ENCODE peak calls at places on chromosome 17, in six cellular contexts. B is PC-3, S is HCT116, L is heart left ventricle, E is AG10803, D is prostate gland. O is an unnamed sample.

GRCh38 chr17:44602970-44603369 is 45.7 kb downstream of the FZD2 start:
- DNase-seq in D (no peak), L (no peak), S (no peak), E (no peak), B (no peak), O (no peak)

GRCh38 chr17:76384987-76385891 is 830 bp downstream of the SPHK1 start:
- DNase-seq in E (peak), B (peak), L (peak), S (no peak), D (no peak), O (peak)

GRCh38 chr17:81834831-81835267 is at the start of gene PPP1R27:
- DNase-seq in L (no peak), B (no peak), E (no peak), S (no peak), D (no peak), O (no peak)

GRCh38 chr17:77592503-77592902 is 366.0 kb upstream of the TNRC6C start:
- DNase-seq in S (no peak), D (no peak), B (no peak), L (no peak), E (no peak), O (no peak)

GRCh38 chr17:38926290-38927070 is 1.1 kb downstream of the LASP1NB start:
- DNase-seq in D (no peak), L (no peak), S (no peak), E (peak), B (no peak), O (peak)

GRCh38 chr17:80903041-80903611 is 88.5 kb upstream of the CHMP6 start:
- DNase-seq in B (no peak), L (no peak), E (no peak), D (no peak), S (no peak), O (no peak)

GRCh38 chr17:352421-353212 is at the start of gene RPH3AL:
- DNase-seq in E (peak), S (peak), B (peak), D (peak), L (peak), O (no peak)

GRCh38 chr17:80457236-80457856 is 19.1 kb downstream of the NPTX1 start:
- DNase-seq in E (no peak), D (no peak), B (peak), L (no peak), S (no peak), O (no peak)

GRCh38 chr17:7897773-7898172 is 9.2 kb downstream of the CHD3 start:
- DNase-seq in B (peak), S (no peak), L (no peak), D (no peak), E (peak), O (no peak)

GRCh38 chr17:4090898-4091297 is 51.9 kb downstream of the ZZEF1 start:
- DNase-seq in S (no peak), E (peak), B (no peak), L (no peak), D (no peak), O (no peak)

GRCh38 chr17:6415616-6416015 is 19.3 kb downstream of the AIPL1 start:
- DNase-seq in S (no peak), L (no peak), E (no peak), D (no peak), B (no peak), O (no peak)

GRCh38 chr17:6421700-6422604 is 13.0 kb downstream of the AIPL1 start:
- DNase-seq in S (peak), L (peak), D (peak), E (peak), B (peak), O (peak)

GRCh38 chr17:6423931-6424330 is 11.0 kb downstream of the AIPL1 start:
- DNase-seq in L (no peak), S (no peak), D (no peak), E (no peak), B (no peak), O (no peak)

GRCh38 chr17:6422654-6423241 is 12.2 kb downstream of the AIPL1 start:
- DNase-seq in D (no peak), E (no peak), S (no peak), L (no peak), B (no peak), O (no peak)

DNA sequence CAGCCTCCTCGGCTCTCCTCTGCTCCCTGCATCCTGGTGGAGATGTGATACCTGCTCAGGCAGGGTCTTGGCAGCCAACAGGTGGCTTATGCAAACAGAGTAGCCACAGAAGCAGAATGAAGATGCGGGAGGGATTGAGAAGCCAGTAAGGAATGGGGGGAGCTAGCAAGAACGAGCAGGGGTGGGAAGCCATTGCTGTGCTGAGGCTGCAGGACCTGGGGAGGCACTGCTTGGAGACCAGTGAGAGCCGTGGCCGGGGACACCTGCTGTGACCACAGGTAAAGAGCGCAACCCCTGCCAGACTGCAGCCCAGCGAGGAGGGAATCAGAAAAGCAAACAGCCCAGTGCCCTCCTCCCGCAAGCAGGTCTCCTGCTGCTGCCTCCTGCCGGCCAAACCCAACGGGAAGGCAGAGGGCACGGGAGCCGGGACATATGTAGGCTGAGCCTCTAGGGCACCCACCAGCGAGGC is 14.7 kb downstream of the AIPL1 start:
- DNase-seq in B (peak), D (no peak), S (no peak), L (no peak), E (no peak), O (no peak)
- TF ChIP-seq CTCF in B (peak), D (peak), S (peak), L (peak), E (peak), O (peak)

GRCh38 chr17:2611627-2612026 is 18.2 kb downstream of the PAFAH1B1 start:
- DNase-seq in B (no peak), D (no peak), E (no peak), L (no peak), S (no peak), O (no peak)

GRCh38 chr17:2608350-2608913 is 15.0 kb downstream of the PAFAH1B1 start:
- DNase-seq in E (no peak), L (no peak), B (no peak), D (no peak), S (no peak), O (no peak)

GRCh38 chr17:2610640-2611175 is 17.3 kb downstream of the PAFAH1B1 start:
- DNase-seq in S (no peak), L (no peak), B (no peak), E (no peak), D (no peak), O (no peak)

GRCh38 chr17:2610195-2610594 is 16.7 kb downstream of the PAFAH1B1 start:
- DNase-seq in L (no peak), E (no peak), S (no peak), B (no peak), D (no peak), O (no peak)

DNA sequence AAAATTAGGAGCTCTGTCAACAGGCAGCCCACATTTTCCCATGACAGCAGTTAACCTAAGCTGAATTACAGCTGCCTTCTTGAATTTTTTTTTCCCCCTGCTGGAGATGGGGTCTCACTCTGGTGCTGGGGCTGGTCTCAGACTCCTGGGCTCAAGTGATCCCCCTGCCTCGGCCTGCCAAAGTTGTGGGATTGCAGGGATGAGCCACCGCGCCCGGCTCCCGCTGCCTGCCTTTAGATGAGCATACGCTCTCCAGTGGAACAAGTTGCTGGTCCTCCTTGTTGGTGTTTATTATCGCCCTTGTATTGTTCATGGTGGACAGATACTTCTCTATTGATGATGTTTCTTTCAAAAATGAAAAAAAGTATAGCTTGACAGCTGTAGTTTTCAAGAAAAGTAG is 15.6 kb downstream of the PAFAH1B1 start:
- DNase-seq in L (no peak), D (no peak), B (no peak), S (no peak), E (no peak), O (no peak)
- TF ChIP-seq CTCF in L (no peak), D (no peak), B (no peak), S (no peak), E (no peak), O (no peak)

GRCh38 chr17:43175213-43176118 is 4.5 kb downstream of the NBR1 start:
- DNase-seq in D (no peak), L (no peak), S (no peak), E (peak), B (peak), O (no peak)

GRCh38 chr17:43170140-43170765 is 761 bp upstream of the NBR1 start:
- DNase-seq in S (peak), D (peak), L (peak), B (peak), E (peak), O (peak)

GRCh38 chr17:43170766-43171681 is at the start of gene NBR1:
- DNase-seq in D (peak), B (peak), L (peak), S (peak), E (peak), O (peak)

GRCh38 chr17:43169561-43170139 is 1.4 kb upstream of the NBR1 start:
- DNase-seq in B (peak), E (peak), D (peak), S (no peak), L (peak), O (peak)

GRCh38 chr17:43171761-43172487 is 910 bp downstream of the NBR1 start:
- DNase-seq in D (peak), B (peak), S (peak), E (peak), L (peak), O (no peak)
- TF ChIP-seq CTCF in D (no peak), B (peak), S (peak), E (peak), L (peak), O (peak)

DNA sequence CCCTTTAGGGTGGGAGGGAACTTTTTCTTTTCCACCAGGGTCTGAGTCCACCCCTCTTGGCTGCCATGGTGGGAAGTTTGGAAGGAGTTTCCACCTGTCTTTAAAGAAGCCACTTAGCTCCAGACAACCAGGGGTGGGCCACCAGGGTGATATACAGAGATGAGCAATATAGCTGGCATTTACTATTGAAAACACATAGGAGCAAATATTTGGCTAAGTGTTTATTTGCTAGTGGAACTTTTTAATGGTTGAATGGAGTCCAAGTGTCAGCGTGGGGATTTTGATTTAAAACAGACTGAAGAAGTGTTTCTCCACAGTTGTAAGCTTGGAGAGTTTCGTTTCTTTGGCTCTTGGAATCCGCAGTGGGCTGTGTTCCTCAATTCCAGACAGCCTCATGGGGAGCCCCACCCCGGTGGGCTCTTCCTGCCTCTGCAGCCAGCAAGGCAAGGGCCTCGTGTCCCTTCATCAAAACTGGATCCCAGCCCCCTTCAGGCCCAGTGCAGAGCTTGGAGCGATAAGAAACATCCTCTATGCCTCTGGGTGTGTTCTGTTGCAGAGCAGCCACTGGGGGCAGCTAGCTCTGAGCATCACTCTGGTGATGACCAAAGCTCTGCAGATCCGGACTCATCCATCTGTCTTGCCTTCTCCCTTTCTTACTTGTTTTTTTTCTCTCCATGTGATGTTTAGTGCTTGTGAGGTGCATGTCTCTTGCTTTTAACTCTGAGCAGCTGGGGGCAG is 36.1 kb downstream of the NOG start:
- DNase-seq in B (peak), L (no peak), S (peak), D (no peak), E (peak), O (no peak)
- TF ChIP-seq CTCF in B (peak), L (no peak), S (peak), D (no peak), E (peak), O (peak)

DNA sequence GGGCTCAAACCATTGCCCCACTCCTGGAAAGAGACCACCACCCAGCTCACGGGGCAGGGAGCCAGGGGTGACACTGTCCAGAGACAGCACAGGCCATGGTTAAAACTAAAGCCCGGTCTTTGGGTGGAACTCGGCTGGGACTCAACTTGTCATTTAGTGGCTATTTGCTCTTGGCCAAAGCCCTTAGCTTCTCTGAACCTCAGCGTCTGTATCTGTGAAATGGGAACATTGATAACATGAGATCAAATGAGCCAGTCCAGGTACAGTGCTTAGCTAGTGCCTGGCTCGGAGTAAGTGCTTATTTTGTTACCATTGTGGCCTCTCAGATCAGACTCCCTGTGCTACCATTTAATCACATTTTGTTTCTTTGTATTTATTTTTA is 48.5 kb downstream of the RTN4RL1 start:
- DNase-seq in S (no peak), B (no peak), L (no peak), E (no peak), D (no peak), O (no peak)
- TF ChIP-seq CTCF in S (no peak), B (no peak), L (no peak), E (no peak), D (no peak), O (no peak)

GRCh38 chr17:27532269-27533067 is 76.2 kb downstream of the KSR1 start:
- DNase-seq in S (no peak), D (no peak), B (no peak), L (no peak), E (peak), O (no peak)

GRCh38 chr17:27535178-27535928 is 79.1 kb downstream of the KSR1 start:
- DNase-seq in E (no peak), S (no peak), L (no peak), B (no peak), D (no peak), O (no peak)

GRCh38 chr17:27533068-27533397 is 76.8 kb downstream of the KSR1 start:
- DNase-seq in E (no peak), L (no peak), D (no peak), S (no peak), B (no peak), O (no peak)

GRCh38 chr17:27535975-27536374 is 79.7 kb downstream of the KSR1 start:
- DNase-seq in E (peak), L (no peak), S (no peak), B (no peak), D (no peak), O (no peak)

GRCh38 chr17:27533874-27534815 is 77.9 kb downstream of the KSR1 start:
- DNase-seq in D (no peak), E (peak), L (no peak), B (peak), S (no peak), O (no peak)
- TF ChIP-seq CTCF in D (no peak), E (no peak), L (no peak), B (no peak), S (peak), O (no peak)

GRCh38 chr17:74935048-74935447 is 650 bp upstream of the OTOP3 start:
- DNase-seq in L (no peak), B (no peak), D (no peak), S (no peak), E (no peak), O (no peak)

GRCh38 chr17:74928786-74929185 is 4.7 kb downstream of the OTOP2 start:
- DNase-seq in E (no peak), S (no peak), D (no peak), L (no peak), B (no peak), O (no peak)

GRCh38 chr17:74935585-74936469 is at the start of gene OTOP3:
- DNase-seq in B (no peak), D (no peak), L (no peak), S (no peak), E (no peak), O (no peak)

GRCh38 chr17:74925242-74925641 is 1.2 kb downstream of the OTOP2 start:
- DNase-seq in D (no peak), L (no peak), S (no peak), E (no peak), B (no peak), O (no peak)

DNA sequence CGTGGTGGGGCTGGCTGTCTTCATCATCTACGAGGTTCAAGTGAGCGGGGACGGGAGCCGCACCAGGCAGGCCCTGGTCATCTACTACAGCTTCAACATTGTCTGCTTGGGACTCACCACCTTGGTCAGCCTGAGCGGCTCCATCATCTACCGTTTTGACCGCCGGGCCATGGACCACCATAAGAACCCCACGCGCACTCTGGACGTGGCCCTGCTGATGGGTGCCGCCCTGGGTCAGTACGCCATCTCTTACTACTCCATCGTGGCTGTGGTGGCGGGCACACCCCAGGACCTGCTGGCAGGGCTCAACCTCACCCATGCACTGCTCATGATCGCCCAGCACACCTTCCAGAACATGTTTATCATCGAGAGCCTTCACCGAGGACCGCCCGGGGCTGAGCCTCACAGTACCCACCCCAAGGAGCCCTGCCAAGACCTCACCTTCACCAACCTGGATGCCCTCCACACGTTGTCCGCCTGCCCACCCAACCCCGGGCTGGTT is 5.1 kb upstream of the OTOP3 start:
- DNase-seq in E (no peak), B (no peak), L (no peak), S (no peak), D (no peak), O (no peak)
- TF ChIP-seq CTCF in E (no peak), B (no peak), L (no peak), S (no peak), D (no peak), O (no peak)

DNA sequence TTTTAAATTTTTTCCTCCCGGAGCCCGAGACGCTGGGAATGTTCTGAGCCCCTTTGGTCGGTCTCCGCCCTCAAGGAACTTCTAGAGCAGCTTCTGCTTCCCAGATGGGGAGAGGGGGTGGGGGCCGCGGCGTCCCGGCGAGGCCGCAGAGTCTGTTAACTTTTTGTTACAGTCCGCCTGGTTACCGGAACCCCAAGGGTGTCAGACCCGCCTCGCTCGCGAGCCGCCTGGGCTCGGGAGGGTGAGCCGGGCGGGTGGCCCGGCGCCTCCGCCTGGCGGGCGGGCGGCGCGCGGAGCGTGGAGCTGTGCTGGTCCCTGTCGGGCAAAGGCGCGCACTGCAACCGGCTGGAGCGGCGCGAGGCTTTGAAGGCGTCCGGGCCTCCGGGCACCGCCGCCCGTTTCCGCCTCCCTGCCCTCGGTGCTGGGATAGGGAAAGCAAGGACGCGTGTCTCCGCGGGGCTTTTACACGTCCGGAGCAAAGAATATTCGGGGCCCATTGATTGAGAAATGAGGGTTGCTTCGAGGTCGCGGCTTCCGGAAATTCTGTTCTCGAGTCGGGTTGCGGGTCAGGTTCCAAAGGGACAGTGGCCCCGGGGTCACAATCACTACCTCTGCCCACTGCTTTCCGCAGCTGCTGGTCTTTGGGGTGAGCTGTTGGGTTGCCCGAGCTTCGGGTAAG is 1.7 kb downstream of the HS3ST3B1 start:
- DNase-seq in L (peak), D (peak), E (peak), B (peak), S (peak), O (peak)
- TF ChIP-seq CTCF in L (peak), D (peak), E (peak), B (peak), S (peak), O (peak)